ENCODE peak calls at places on chromosomes 4 and X, in six cellular contexts. B, Y, W, X, Q and R are unnamed samples.

GRCh38 chrX:13064599-13065143 is 20.3 kb upstream of the FAM9C start:
- DNase-seq in X (peak), Q (no peak), B (peak), W (no peak), Y (no peak), R (no peak)

GRCh38 chr4:180789929-180790328 is 1453.3 kb upstream of the TENM3 start:
- DNase-seq in B (no peak), Q (no peak), W (no peak), Y (no peak), X (no peak), R (no peak)

GRCh38 chr4:6001965-6002833 is 16.0 kb downstream of the C4orf50 start:
- DNase-seq in Q (no peak), W (no peak), B (no peak), X (no peak), Y (no peak), R (no peak)

GRCh38 chrX:139559383-139560042 is 29.0 kb downstream of the F9 start:
- DNase-seq in B (peak), Q (no peak), Y (no peak), W (peak), X (peak), R (peak)

GRCh38 chrX:13194291-13195103 is 125.4 kb downstream of the ATXN3L start:
- DNase-seq in W (no peak), Y (no peak), Q (no peak), B (peak), X (no peak), R (no peak)

GRCh38 chr4:24655971-24656370 is 71.6 kb upstream of the DHX15 start:
- DNase-seq in Q (no peak), Y (no peak), X (no peak), B (no peak), W (no peak), R (no peak)

GRCh38 chr4:156615066-156615514 is 356.5 kb downstream of the PDGFC start:
- DNase-seq in Q (no peak), X (peak), Y (no peak), W (no peak), B (peak), R (no peak)

GRCh38 chrX:13721819-13722527 is 12.4 kb downstream of the TRAPPC2 start:
- DNase-seq in B (peak), X (peak), Q (no peak), W (no peak), Y (no peak), R (no peak)

GRCh38 chr4:79050521-79050880 is 111.3 kb upstream of the PAQR3 start:
- DNase-seq in X (no peak), Y (no peak), Q (no peak), B (no peak), W (peak), R (no peak)

GRCh38 chr4:16278178-16278577 is 51.9 kb upstream of the TAPT1 start:
- DNase-seq in Q (no peak), X (no peak), W (no peak), B (no peak), Y (no peak), R (no peak)

GRCh38 chrX:119266364-119266995 is 30.4 kb downstream of the PGRMC1 start:
- DNase-seq in X (no peak), B (peak), Q (no peak), Y (no peak), W (peak), R (no peak)

GRCh38 chr4:126766266-126766665 is 866.5 kb upstream of the INTU start:
- DNase-seq in X (no peak), W (no peak), B (no peak), Y (no peak), Q (no peak), R (no peak)

GRCh38 chr4:128387600-128388351 is 100.2 kb upstream of the PGRMC2 start:
- DNase-seq in Q (no peak), Y (no peak), X (peak), B (peak), W (no peak), R (no peak)

GRCh38 chrX:3950373-3950772 is 236.9 kb upstream of the PRKX start:
- DNase-seq in Q (no peak), X (no peak), B (no peak), W (no peak), Y (no peak), R (no peak)

GRCh38 chr4:188433916-188434315 is 294.7 kb downstream of the TRIML1 start:
- DNase-seq in W (no peak), Q (no peak), Y (no peak), B (no peak), X (peak), R (no peak)

GRCh38 chr4:16270654-16271328 is 44.5 kb upstream of the TAPT1 start:
- DNase-seq in X (no peak), Y (no peak), W (no peak), B (no peak), Q (no peak), R (no peak)